ENCODE peak calls at places on chromosomes 13 and 19, in four cellular contexts. One of them, this sample, is unnamed.
A peak's percentile ranks its signal among the peaks of the same experiment; 100 is the strongest.

GRCh38 chr13:79525458-79525857 is 44.5 kb downstream of the NDFIP2 start:
- DNase-seq in HepG2: peak; percentile 6
- DNase-seq in IMR-90: no peak
- DNase-seq in K562: no peak
- DNase-seq in this sample: no peak

GRCh38 chr19:4454952-4455738 is 2.4 kb downstream of the UBXN6 start:
- DNase-seq in HepG2: no peak
- DNase-seq in IMR-90: peak; percentile 62
- DNase-seq in K562: peak; percentile 90
- DNase-seq in this sample: no peak

GRCh38 chr19:49677232-49677881 is at the start of gene PRMT1:
- DNase-seq in HepG2: peak; percentile 35
- DNase-seq in IMR-90: no peak
- DNase-seq in K562: peak; percentile 77
- DNase-seq in this sample: no peak

GRCh38 chr13:113371061-113371460 is 7.1 kb upstream of the GRTP1 start:
- DNase-seq in HepG2: no peak
- DNase-seq in IMR-90: no peak
- DNase-seq in K562: no peak
- DNase-seq in this sample: no peak

GRCh38 chr13:26037302-26037701 is 14.5 kb downstream of the SHISA2 start:
- DNase-seq in HepG2: no peak
- DNase-seq in IMR-90: no peak
- DNase-seq in K562: peak; percentile 35
- DNase-seq in this sample: no peak

GRCh38 chr19:16886305-16886880 is 2.4 kb upstream of the F2RL3 start:
- DNase-seq in HepG2: peak; percentile 52
- DNase-seq in IMR-90: peak; percentile 46
- DNase-seq in K562: no peak
- DNase-seq in this sample: no peak

GRCh38 chr19:38265213-38265861 is 964 bp downstream of the SPINT2 start:
- DNase-seq in HepG2: no peak
- DNase-seq in IMR-90: no peak
- DNase-seq in K562: no peak
- DNase-seq in this sample: peak; percentile 86

GRCh38 chr19:38734176-38734425 is 10.2 kb downstream of the CAPN12 start:
- DNase-seq in HepG2: no peak
- DNase-seq in IMR-90: no peak
- DNase-seq in K562: no peak
- DNase-seq in this sample: peak; percentile 73

GRCh38 chr13:97540696-97541095 is 106.7 kb downstream of the RAP2A start:
- DNase-seq in HepG2: no peak
- DNase-seq in IMR-90: peak; percentile 28
- DNase-seq in K562: no peak
- DNase-seq in this sample: no peak

GRCh38 chr19:10404888-10405808 is 1.8 kb upstream of the CDC37 start:
- DNase-seq in HepG2: no peak
- DNase-seq in IMR-90: no peak
- DNase-seq in K562: no peak
- DNase-seq in this sample: no peak

GRCh38 chr19:55373993-55374757 is 2.5 kb upstream of the TMEM190 start:
- DNase-seq in HepG2: no peak
- DNase-seq in IMR-90: peak; percentile 74
- DNase-seq in K562: no peak
- DNase-seq in this sample: peak; percentile 88

GRCh38 chr13:32165791-32166190 is 134.2 kb downstream of the FRY start:
- DNase-seq in HepG2: no peak
- DNase-seq in IMR-90: no peak
- DNase-seq in K562: no peak
- DNase-seq in this sample: no peak

GRCh38 chr13:57264965-57265364 is 98.0 kb downstream of the PRR20E start:
- DNase-seq in HepG2: no peak
- DNase-seq in IMR-90: no peak
- DNase-seq in K562: no peak
- DNase-seq in this sample: no peak

GRCh38 chr19:16315825-16316505 is 8.7 kb upstream of the KLF2 start:
- DNase-seq in HepG2: no peak
- DNase-seq in IMR-90: peak; percentile 99
- DNase-seq in K562: peak; percentile 72
- DNase-seq in this sample: no peak

GRCh38 chr19:9498183-9498902 is at the start of gene ZNF560:
- DNase-seq in HepG2: no peak
- DNase-seq in IMR-90: peak; percentile 12
- DNase-seq in K562: peak; percentile 11
- DNase-seq in this sample: no peak

GRCh38 chr13:89857502-89857901 is 1490.0 kb upstream of the MIR17HG start:
- DNase-seq in HepG2: no peak
- DNase-seq in IMR-90: no peak
- DNase-seq in K562: no peak
- DNase-seq in this sample: no peak

GRCh38 chr19:11699931-11700794 is 38.6 kb downstream of the ZNF823 start:
- DNase-seq in HepG2: peak; percentile 33
- DNase-seq in IMR-90: peak; percentile 42
- DNase-seq in K562: peak; percentile 38
- DNase-seq in this sample: peak; percentile 14

GRCh38 chr13:24671367-24672117 is 8.7 kb upstream of the ATP12A start:
- DNase-seq in HepG2: peak; percentile 54
- DNase-seq in IMR-90: peak; percentile 72
- DNase-seq in K562: peak; percentile 22
- DNase-seq in this sample: peak; percentile 67

GRCh38 chr19:41711376-41712261 is 3.2 kb downstream of the CEACAM5 start:
- DNase-seq in HepG2: no peak
- DNase-seq in IMR-90: no peak
- DNase-seq in K562: no peak
- DNase-seq in this sample: no peak

GRCh38 chr13:68714292-68714691 is 1393.3 kb upstream of the ATXN8OS start:
- DNase-seq in HepG2: no peak
- DNase-seq in IMR-90: no peak
- DNase-seq in K562: no peak
- DNase-seq in this sample: no peak

GRCh38 chr13:59801107-59801880 is 362.4 kb downstream of the DIAPH3 start:
- DNase-seq in HepG2: no peak
- DNase-seq in IMR-90: no peak
- DNase-seq in K562: no peak
- DNase-seq in this sample: no peak

GRCh38 chr19:35248310-35249145 is at the start of gene LSR:
- DNase-seq in HepG2: peak; percentile 89
- DNase-seq in IMR-90: no peak
- DNase-seq in K562: peak; percentile 97
- DNase-seq in this sample: peak; percentile 69

GRCh38 chr19:4376991-4377781 is 23.2 kb downstream of the SH3GL1 start:
- DNase-seq in HepG2: no peak
- DNase-seq in IMR-90: peak; percentile 50
- DNase-seq in K562: no peak
- DNase-seq in this sample: no peak

GRCh38 chr19:28883241-28883693 is 329.7 kb downstream of the UQCRFS1 start:
- DNase-seq in HepG2: no peak
- DNase-seq in IMR-90: peak; percentile 41
- DNase-seq in K562: no peak
- DNase-seq in this sample: no peak

GRCh38 chr13:28540612-28541011 is 45.7 kb upstream of the FLT1 start:
- DNase-seq in HepG2: no peak
- DNase-seq in IMR-90: peak; percentile 57
- DNase-seq in K562: no peak
- DNase-seq in this sample: no peak

GRCh38 chr13:41648314-41648935 is 191.1 kb downstream of the RGCC start:
- DNase-seq in HepG2: peak; percentile 98
- DNase-seq in IMR-90: peak; percentile 72
- DNase-seq in K562: no peak
- DNase-seq in this sample: peak; percentile 82

GRCh38 chr19:29022165-29022564 is 190.8 kb downstream of the UQCRFS1 start:
- DNase-seq in HepG2: no peak
- DNase-seq in IMR-90: no peak
- DNase-seq in K562: no peak
- DNase-seq in this sample: no peak

GRCh38 chr19:47272448-47273312 is 2.0 kb upstream of the INAFM1 start:
- DNase-seq in HepG2: no peak
- DNase-seq in IMR-90: no peak
- DNase-seq in K562: peak; percentile 82
- DNase-seq in this sample: no peak
- TF ChIP-seq MAZ in HepG2: no peak
- TF ChIP-seq MAZ in IMR-90: no peak
- TF ChIP-seq MAZ in K562: no peak
- TF ChIP-seq MAZ in this sample: peak; percentile 23

GRCh38 chr19:3358919-3359849 is 7.2 kb upstream of the NFIC start:
- DNase-seq in HepG2: no peak
- DNase-seq in IMR-90: peak; percentile 51
- DNase-seq in K562: peak; percentile 94
- DNase-seq in this sample: no peak
- TF ChIP-seq MAZ in HepG2: no peak
- TF ChIP-seq MAZ in IMR-90: peak; percentile 82
- TF ChIP-seq MAZ in K562: peak; percentile 61
- TF ChIP-seq MAZ in this sample: no peak

GRCh38 chr13:23554000-23554399 is 16.2 kb upstream of the TNFRSF19 start:
- DNase-seq in HepG2: no peak
- DNase-seq in IMR-90: peak; percentile 16
- DNase-seq in K562: no peak
- DNase-seq in this sample: no peak
- TF ChIP-seq MAZ in HepG2: no peak
- TF ChIP-seq MAZ in IMR-90: no peak
- TF ChIP-seq MAZ in K562: no peak
- TF ChIP-seq MAZ in this sample: no peak

GRCh38 chr13:99320693-99321481 is 13.7 kb upstream of the GPR183 start:
- DNase-seq in HepG2: no peak
- DNase-seq in IMR-90: peak; percentile 88
- DNase-seq in K562: no peak
- DNase-seq in this sample: no peak

GRCh38 chr13:99322297-99323103 is 15.3 kb upstream of the GPR183 start:
- DNase-seq in HepG2: no peak
- DNase-seq in IMR-90: peak; percentile 89
- DNase-seq in K562: peak; percentile 22
- DNase-seq in this sample: no peak

GRCh38 chr13:99323488-99323887 is 16.3 kb upstream of the GPR183 start:
- DNase-seq in HepG2: no peak
- DNase-seq in IMR-90: peak; percentile 51
- DNase-seq in K562: no peak
- DNase-seq in this sample: no peak

GRCh38 chr13:99326012-99326411 is 18.8 kb upstream of the GPR183 start:
- DNase-seq in HepG2: no peak
- DNase-seq in IMR-90: no peak
- DNase-seq in K562: no peak
- DNase-seq in this sample: no peak

GRCh38 chr13:99321709-99322108 is 14.5 kb upstream of the GPR183 start:
- DNase-seq in HepG2: no peak
- DNase-seq in IMR-90: no peak
- DNase-seq in K562: no peak
- DNase-seq in this sample: no peak
- TF ChIP-seq MAZ in HepG2: no peak
- TF ChIP-seq MAZ in IMR-90: no peak
- TF ChIP-seq MAZ in K562: no peak
- TF ChIP-seq MAZ in this sample: no peak

DNA sequence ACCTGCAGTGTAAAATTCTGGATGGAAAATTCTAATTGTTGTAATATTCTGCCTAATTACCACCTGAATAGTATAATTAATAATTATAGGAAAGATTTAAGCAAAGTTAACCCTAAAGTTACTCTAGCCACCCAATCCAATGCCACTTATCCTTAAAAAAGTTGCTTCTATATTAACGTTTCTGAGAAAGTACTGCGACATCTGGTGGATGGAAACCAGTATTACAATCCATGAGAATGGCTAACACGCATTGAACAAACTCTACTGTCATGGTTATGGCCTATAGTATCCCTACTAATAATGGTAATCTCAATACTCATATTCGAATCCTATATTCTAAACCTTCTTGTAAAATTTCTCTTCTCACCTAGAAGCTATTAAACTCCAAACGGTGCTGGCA is 1551.8 kb downstream of the SLITRK1 start:
- DNase-seq in HepG2: peak; percentile 29
- DNase-seq in IMR-90: no peak
- DNase-seq in K562: peak; percentile 2
- DNase-seq in this sample: peak; percentile 13
- TF ChIP-seq MAZ in HepG2: no peak
- TF ChIP-seq MAZ in IMR-90: no peak
- TF ChIP-seq MAZ in K562: no peak
- TF ChIP-seq MAZ in this sample: no peak

DNA sequence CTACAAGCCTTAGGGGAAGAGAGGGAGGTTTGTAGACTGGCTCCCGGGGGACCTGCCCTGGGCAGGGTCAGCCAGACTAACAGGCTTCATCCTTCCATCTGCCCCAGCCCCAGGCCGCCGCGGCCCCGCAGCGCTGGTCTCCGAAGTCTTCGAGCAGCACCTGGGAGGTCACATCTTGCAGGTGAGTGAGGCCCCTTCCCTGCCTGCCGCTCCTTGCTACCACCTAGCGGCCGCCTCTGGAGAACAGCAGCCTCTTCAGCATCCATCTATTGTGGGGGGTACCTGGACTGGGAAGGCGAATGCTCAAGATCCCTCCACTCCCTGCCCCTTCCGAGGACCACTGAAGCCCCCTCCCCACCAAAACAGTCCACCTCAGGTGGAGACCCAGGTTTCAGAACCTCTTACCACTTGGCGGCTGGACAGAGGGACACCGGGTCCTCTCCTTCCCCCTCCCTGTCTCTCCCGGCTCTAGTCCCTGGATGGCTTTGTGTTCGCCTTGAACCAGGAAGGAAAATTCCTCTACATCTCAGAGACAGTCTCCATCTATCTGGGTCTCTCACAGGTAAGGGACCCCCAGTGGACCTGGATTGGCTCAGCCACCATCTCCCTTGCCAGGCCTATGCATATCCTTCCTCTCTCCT is 12.7 kb downstream of the NPAS1 start:
- DNase-seq in HepG2: no peak
- DNase-seq in IMR-90: no peak
- DNase-seq in K562: peak; percentile 69
- DNase-seq in this sample: peak; percentile 67
- TF ChIP-seq MAZ in HepG2: no peak
- TF ChIP-seq MAZ in IMR-90: no peak
- TF ChIP-seq MAZ in K562: no peak
- TF ChIP-seq MAZ in this sample: no peak

GRCh38 chr13:51465124-51465523 is 12.3 kb upstream of the INTS6 start:
- DNase-seq in HepG2: peak; percentile 41
- DNase-seq in IMR-90: no peak
- DNase-seq in K562: no peak
- DNase-seq in this sample: no peak
- TF ChIP-seq MAZ in HepG2: no peak
- TF ChIP-seq MAZ in IMR-90: no peak
- TF ChIP-seq MAZ in K562: no peak
- TF ChIP-seq MAZ in this sample: no peak

This sample was measured in A549.